ENCODE peak calls at places on chromosomes 6 and 20, in five cellular contexts. One of them, this sample, is unnamed.

GRCh38 chr6:46116289-46116688 is 13.5 kb upstream of the ENPP4 start:
- DNase-seq in T-helper 22 cell: no peak
- DNase-seq in iPS-NIHi11: no peak
- DNase-seq in neural crest cell: no peak
- DNase-seq in NCI-H524: no peak
- DNase-seq in this sample: no peak

GRCh38 chr6:54646069-54646468 is 200.5 kb upstream of the FAM83B start:
- DNase-seq in iPS-NIHi11: no peak
- DNase-seq in neural crest cell: no peak
- DNase-seq in T-helper 22 cell: no peak
- DNase-seq in NCI-H524: no peak
- DNase-seq in this sample: no peak

GRCh38 chr20:64037498-64038213 is 1.7 kb downstream of the C20orf204 start:
- DNase-seq in neural crest cell: no peak
- DNase-seq in T-helper 22 cell: no peak
- DNase-seq in iPS-NIHi11: peak
- DNase-seq in NCI-H524: no peak
- DNase-seq in this sample: no peak

GRCh38 chr6:45350186-45350585 is 22.1 kb downstream of the RUNX2 start:
- DNase-seq in T-helper 22 cell: no peak
- DNase-seq in NCI-H524: no peak
- DNase-seq in iPS-NIHi11: no peak
- DNase-seq in neural crest cell: no peak
- DNase-seq in this sample: peak

GRCh38 chr6:17012421-17013225 is 89.2 kb upstream of the STMND1 start:
- DNase-seq in NCI-H524: peak
- DNase-seq in iPS-NIHi11: peak
- DNase-seq in T-helper 22 cell: no peak
- DNase-seq in neural crest cell: no peak
- DNase-seq in this sample: no peak

GRCh38 chr6:135379647-135380046 is 117.9 kb downstream of the AHI1 start:
- DNase-seq in iPS-NIHi11: no peak
- DNase-seq in T-helper 22 cell: no peak
- DNase-seq in neural crest cell: no peak
- DNase-seq in NCI-H524: no peak
- DNase-seq in this sample: no peak

GRCh38 chr6:169121013-169121412 is 132.6 kb downstream of the THBS2 start:
- DNase-seq in iPS-NIHi11: no peak
- DNase-seq in NCI-H524: no peak
- DNase-seq in neural crest cell: no peak
- DNase-seq in T-helper 22 cell: no peak
- DNase-seq in this sample: no peak

GRCh38 chr6:166554316-166554715 is 32.2 kb downstream of the RAMACL start:
- DNase-seq in NCI-H524: no peak
- DNase-seq in iPS-NIHi11: no peak
- DNase-seq in neural crest cell: no peak
- DNase-seq in T-helper 22 cell: no peak
- DNase-seq in this sample: no peak

GRCh38 chr20:49380245-49380875 is 102.1 kb downstream of the KCNB1 start:
- DNase-seq in NCI-H524: no peak
- DNase-seq in T-helper 22 cell: no peak
- DNase-seq in iPS-NIHi11: peak
- DNase-seq in neural crest cell: no peak
- DNase-seq in this sample: no peak

GRCh38 chr20:51583073-51583472 is 40.6 kb upstream of the NFATC2 start:
- DNase-seq in T-helper 22 cell: no peak
- DNase-seq in iPS-NIHi11: no peak
- DNase-seq in neural crest cell: no peak
- DNase-seq in NCI-H524: no peak
- DNase-seq in this sample: no peak

GRCh38 chr20:53736122-53736756 is 142.6 kb upstream of the ZNF217 start:
- DNase-seq in neural crest cell: no peak
- DNase-seq in T-helper 22 cell: no peak
- DNase-seq in NCI-H524: peak
- DNase-seq in iPS-NIHi11: no peak
- DNase-seq in this sample: no peak

GRCh38 chr6:11701568-11701967 is 77.0 kb downstream of the ADTRP start:
- DNase-seq in NCI-H524: no peak
- DNase-seq in iPS-NIHi11: no peak
- DNase-seq in T-helper 22 cell: no peak
- DNase-seq in neural crest cell: no peak
- DNase-seq in this sample: no peak

GRCh38 chr6:29967379-29968010 is 25.2 kb downstream of the HLA-A start:
- DNase-seq in NCI-H524: peak
- DNase-seq in iPS-NIHi11: no peak
- DNase-seq in neural crest cell: no peak
- DNase-seq in T-helper 22 cell: no peak
- DNase-seq in this sample: no peak

GRCh38 chr6:34049395-34050342 is 96.2 kb downstream of the GRM4 start:
- DNase-seq in NCI-H524: peak
- DNase-seq in iPS-NIHi11: no peak
- DNase-seq in neural crest cell: no peak
- DNase-seq in T-helper 22 cell: no peak
- DNase-seq in this sample: no peak

GRCh38 chr6:156031516-156031915 is 575.9 kb upstream of the NOX3 start:
- DNase-seq in iPS-NIHi11: no peak
- DNase-seq in T-helper 22 cell: no peak
- DNase-seq in NCI-H524: no peak
- DNase-seq in neural crest cell: no peak
- DNase-seq in this sample: no peak

GRCh38 chr6:118017301-118017854 is 110.3 kb downstream of the SLC35F1 start:
- DNase-seq in neural crest cell: no peak
- DNase-seq in T-helper 22 cell: no peak
- DNase-seq in iPS-NIHi11: no peak
- DNase-seq in NCI-H524: no peak
- DNase-seq in this sample: no peak

GRCh38 chr6:168064226-168064807 is 14.7 kb downstream of the FRMD1 start:
- DNase-seq in neural crest cell: no peak
- DNase-seq in iPS-NIHi11: no peak
- DNase-seq in NCI-H524: no peak
- DNase-seq in T-helper 22 cell: no peak
- DNase-seq in this sample: no peak

GRCh38 chr20:1324598-1325172 is 4.3 kb downstream of the SDCBP2 start:
- DNase-seq in iPS-NIHi11: no peak
- DNase-seq in NCI-H524: no peak
- DNase-seq in neural crest cell: no peak
- DNase-seq in T-helper 22 cell: no peak
- DNase-seq in this sample: no peak

GRCh38 chr6:8229913-8230312 is 127.6 kb upstream of the EEF1E1 start:
- DNase-seq in iPS-NIHi11: peak
- DNase-seq in NCI-H524: no peak
- DNase-seq in neural crest cell: no peak
- DNase-seq in T-helper 22 cell: no peak
- DNase-seq in this sample: no peak

GRCh38 chr20:25195962-25196700 is 619 bp downstream of the ENTPD6 start:
- DNase-seq in iPS-NIHi11: peak
- DNase-seq in NCI-H524: peak
- DNase-seq in T-helper 22 cell: no peak
- DNase-seq in neural crest cell: peak
- DNase-seq in this sample: peak

GRCh38 chr6:37538107-37538506 is 38.4 kb upstream of the CCDC167 start:
- DNase-seq in T-helper 22 cell: no peak
- DNase-seq in iPS-NIHi11: peak
- DNase-seq in neural crest cell: no peak
- DNase-seq in NCI-H524: peak
- DNase-seq in this sample: no peak

GRCh38 chr20:17622851-17623508 is 53.1 kb downstream of the DSTN start:
- DNase-seq in iPS-NIHi11: no peak
- DNase-seq in T-helper 22 cell: no peak
- DNase-seq in NCI-H524: no peak
- DNase-seq in neural crest cell: no peak
- DNase-seq in this sample: no peak

This sample was measured in NCI-H1930.